ENCODE peak calls at places on chromosomes 4 and X, in seven cellular contexts. O is SK-N-SH, N is K562, T is stomach, F is HepG2, A is sigmoid colon, R is suprapubic skin. I is an unnamed sample.
A peak's percentile ranks its signal among the peaks of the same experiment; 100 is the strongest.

GRCh38 chr4:139514382-139515059 is 41.5 kb downstream of the SETD7 start:
- DNase-seq in O (peak; percentile 22), N (no peak), T (no peak), F (no peak), A (no peak), R (no peak), I (peak; percentile 45)

GRCh38 chrX:27555514-27555913 is 34.6 kb upstream of the DCAF8L2 start:
- DNase-seq in O (peak; percentile 11), N (no peak), T (no peak), F (peak; percentile 41), A (no peak), R (no peak), I (no peak)

GRCh38 chr4:53702334-53703266 is 111.3 kb upstream of the LNX1 start:
- DNase-seq in O (peak; percentile 84), N (no peak), T (peak; percentile 70), F (peak; percentile 63), A (peak; percentile 89), R (peak; percentile 86), I (peak; percentile 95)

GRCh38 chr4:156941940-156942548 is 29.6 kb downstream of the PDGFC start:
- DNase-seq in O (no peak), N (no peak), T (peak; percentile 79), F (peak; percentile 98), A (peak; percentile 84), R (no peak), I (no peak)

GRCh38 chr4:5700459-5700858 is 7.9 kb downstream of the EVC2 start:
- DNase-seq in O (no peak), N (no peak), T (no peak), F (no peak), A (peak; percentile 50), R (no peak), I (no peak)

GRCh38 chrX:144896323-144896722 is 351.0 kb upstream of the SPANXN1 start:
- DNase-seq in O (peak; percentile 2), N (no peak), T (no peak), F (no peak), A (no peak), R (no peak), I (no peak)

GRCh38 chrX:109632906-109633504 is 8.0 kb upstream of the KCNE5 start:
- DNase-seq in O (peak; percentile 34), N (peak; percentile 27), T (no peak), F (no peak), A (no peak), R (no peak), I (no peak)

GRCh38 chr4:36006226-36006625 is 238.1 kb downstream of the ARAP2 start:
- DNase-seq in O (no peak), N (no peak), T (no peak), F (no peak), A (no peak), R (no peak), I (no peak)

GRCh38 chrX:121581885-121582284 is 534.5 kb downstream of the GLUD2 start:
- DNase-seq in O (no peak), N (no peak), T (no peak), F (no peak), A (no peak), R (no peak), I (no peak)

GRCh38 chrX:68428431-68428830 is 4.9 kb downstream of the OPHN1 start:
- DNase-seq in O (no peak), N (no peak), T (no peak), F (no peak), A (no peak), R (no peak), I (no peak)

GRCh38 chr4:169070071-169070894 is 60.2 kb upstream of the CBR4 start:
- DNase-seq in O (no peak), N (no peak), T (peak; percentile 72), F (peak; percentile 35), A (no peak), R (no peak), I (no peak)

GRCh38 chr4:183532823-183533222 is 28.0 kb downstream of the ING2 start:
- DNase-seq in O (no peak), N (no peak), T (no peak), F (no peak), A (no peak), R (no peak), I (no peak)

GRCh38 chr4:21879187-21879586 is 69.4 kb downstream of the KCNIP4 start:
- DNase-seq in O (no peak), N (no peak), T (no peak), F (peak; percentile 5), A (no peak), R (no peak), I (no peak)

GRCh38 chr4:129327637-129328036 is 231.7 kb downstream of the C4orf33 start:
- DNase-seq in O (no peak), N (no peak), T (no peak), F (no peak), A (no peak), R (no peak), I (no peak)

GRCh38 chr4:187612211-187612780 is 383.3 kb upstream of the ZFP42 start:
- DNase-seq in O (no peak), N (no peak), T (no peak), F (no peak), A (no peak), R (peak; percentile 59), I (no peak)

GRCh38 chr4:153916273-153916755 is 127.4 kb upstream of the SFRP2 start:
- DNase-seq in O (no peak), N (no peak), T (no peak), F (no peak), A (no peak), R (no peak), I (no peak)

GRCh38 chrX:112760697-112761096 is 79.9 kb downstream of the AMOT start:
- DNase-seq in O (no peak), N (no peak), T (no peak), F (no peak), A (no peak), R (no peak), I (no peak)

GRCh38 chr4:10075953-10076391 is 40.6 kb downstream of the WDR1 start:
- DNase-seq in O (no peak), N (no peak), T (peak; percentile 22), F (no peak), A (peak; percentile 66), R (no peak), I (no peak)

GRCh38 chrX:16436348-16437188 is 213.4 kb upstream of the S100G start:
- DNase-seq in O (peak; percentile 55), N (peak; percentile 48), T (peak; percentile 84), F (peak; percentile 44), A (peak; percentile 68), R (peak; percentile 76), I (no peak)

GRCh38 chr4:61199869-61200194 is 294 bp upstream of the ADGRL3 start:
- DNase-seq in O (no peak), N (no peak), T (no peak), F (no peak), A (no peak), R (no peak), I (no peak)
- TF ChIP-seq POLR2AphosphoS5 in O (no peak), N (no peak), T (no peak), F (no peak), A (no peak), R (no peak), I (no peak)

DNA sequence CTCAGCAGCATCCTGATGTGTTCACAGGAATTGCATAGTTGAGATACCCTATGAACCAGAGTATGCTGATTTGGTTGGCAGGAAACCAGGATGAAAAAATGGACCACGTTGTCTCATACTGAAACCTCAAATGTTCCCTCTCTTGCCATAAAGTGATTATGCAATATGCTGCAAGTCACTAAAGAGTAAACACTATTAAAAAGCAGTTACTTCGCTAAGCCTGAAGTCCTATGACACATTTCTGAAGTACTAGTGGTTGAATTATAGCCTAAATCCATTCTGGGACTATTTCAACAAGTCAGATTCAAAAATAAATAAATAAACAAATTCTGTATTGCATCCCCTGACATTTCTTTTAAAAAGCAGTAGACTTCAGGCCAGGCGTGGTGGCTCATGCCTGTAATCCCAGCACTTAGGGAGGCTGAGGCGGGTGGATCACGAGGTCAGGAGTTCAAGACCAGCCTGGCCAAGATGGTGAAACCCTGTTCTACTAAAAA is 106.0 kb upstream of the NAP1L5 start:
- DNase-seq in O (no peak), N (no peak), T (no peak), F (no peak), A (peak; percentile 72), R (peak; percentile 65), I (no peak)
- TF ChIP-seq EP300 in O (no peak), N (no peak), T (no peak), F (no peak), A (peak; percentile 71), R (no peak), I (no peak)

GRCh38 chr4:112311516-112311915 is 14.3 kb downstream of the ALPK1 start:
- DNase-seq in O (no peak), N (no peak), T (no peak), F (no peak), A (no peak), R (no peak), I (no peak)

GRCh38 chr4:112315446-112315845 is 18.3 kb downstream of the ALPK1 start:
- DNase-seq in O (no peak), N (no peak), T (no peak), F (no peak), A (no peak), R (no peak), I (no peak)

GRCh38 chr4:112318239-112319142 is 21.3 kb downstream of the ALPK1 start:
- DNase-seq in O (no peak), N (no peak), T (no peak), F (no peak), A (no peak), R (no peak), I (peak; percentile 68)

GRCh38 chr4:112316333-112316732 is 19.2 kb downstream of the ALPK1 start:
- DNase-seq in O (no peak), N (no peak), T (no peak), F (no peak), A (no peak), R (no peak), I (no peak)

GRCh38 chr4:112312610-112313239 is 15.6 kb downstream of the ALPK1 start:
- DNase-seq in O (no peak), N (no peak), T (no peak), F (no peak), A (no peak), R (no peak), I (no peak)
- H3K4me3 ChIP-seq in O (no peak overlapping the region), N (no peak overlapping the region), T (no peak overlapping the region), F (no peak overlapping the region), A (no peak overlapping the region), R (no peak overlapping the region), I (no peak overlapping the region)

DNA sequence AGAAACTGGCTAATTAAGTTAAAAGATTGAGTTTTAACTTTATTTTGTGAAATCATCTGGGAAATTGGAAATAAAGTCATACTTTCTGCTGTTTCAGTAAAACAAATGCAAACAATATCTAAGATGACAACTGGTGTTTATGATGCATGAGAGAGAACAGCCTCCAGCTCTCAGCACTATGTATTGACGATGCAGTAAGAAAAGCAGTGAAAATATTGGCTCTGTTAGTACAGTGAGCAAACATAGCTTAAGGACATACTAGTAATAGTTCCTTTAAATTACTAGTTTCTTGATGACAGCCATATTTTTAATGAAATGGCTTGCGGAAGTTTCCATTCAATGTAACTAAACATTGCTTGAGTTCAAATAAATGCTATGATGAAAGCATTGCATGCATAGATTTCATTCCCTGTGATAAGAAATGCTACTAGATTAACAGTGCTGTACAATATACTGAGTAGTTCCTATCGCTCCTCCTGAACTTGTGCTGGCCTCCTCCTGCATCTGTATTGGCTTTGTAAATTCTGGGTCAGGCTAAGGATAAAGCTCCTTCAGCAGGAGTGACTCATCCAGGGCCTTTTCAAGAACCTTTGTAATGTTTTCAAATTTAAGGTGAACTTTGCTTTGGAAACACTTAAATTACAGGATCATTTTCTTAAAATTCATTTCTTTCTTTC is 11.6 kb downstream of the ARHGAP24 start:
- DNase-seq in O (no peak), N (peak; percentile 7), T (no peak), F (no peak), A (no peak), R (no peak), I (no peak)
- TF ChIP-seq POLR2AphosphoS5 in O (no peak), N (no peak), T (peak; percentile 74), F (no peak), A (no peak), R (no peak), I (no peak)

I was measured in esophagus muscularis mucosa.